ENCODE peak calls at places on chromosomes 2 and 18, in ten cellular contexts. Y is stimulated activated CD4-positive, alpha-beta T cell treated with anti-CD3 and anti-CD28 coated beads, Interleukin-4, amount 100 ng/mL, for 24 hours; E is amygdala; Z is WTC11; F is fibroblast of the conjunctiva; S is hepatocyte; C is retina; X is stimulated activated naive CD4-positive, alpha-beta T cell; I is cortex of kidney; J is renal cortical epithelial cell. R is an unnamed sample.

GRCh38 chr18:49304746-49305145 is 155.7 kb downstream of the DYM start:
- DNase-seq in Y (no peak), E (no peak), Z (no peak), F (no peak), S (no peak), C (no peak), X (no peak), I (no peak), J (no peak), R (no peak)

GRCh38 chr18:10168477-10168876 is 254.7 kb downstream of the VAPA start:
- DNase-seq in Y (no peak), E (no peak), Z (no peak), F (no peak), S (no peak), C (no peak), X (no peak), I (no peak), J (no peak), R (no peak)

GRCh38 chr2:132608222-132608795 is 61.7 kb downstream of the LYPD1 start:
- DNase-seq in Y (no peak), E (no peak), Z (no peak), F (no peak), S (no peak), C (no peak), X (no peak), I (no peak), J (no peak), R (no peak)

GRCh38 chr2:219386532-219387280 is 1.0 kb downstream of the DNPEP start:
- DNase-seq in Y (no peak), E (no peak), Z (peak; percentile 30), F (no peak), S (no peak), C (no peak), X (peak; percentile 30), I (no peak), J (no peak), R (peak; percentile 46)

GRCh38 chr18:79275461-79275860 is 120.3 kb upstream of the NFATC1 start:
- DNase-seq in Y (no peak), E (no peak), Z (no peak), F (no peak), S (no peak), C (no peak), X (no peak), I (no peak), J (no peak), R (no peak)

GRCh38 chr2:239274391-239275001 is 126.3 kb downstream of the HDAC4 start:
- DNase-seq in Y (peak; percentile 41), E (no peak), Z (no peak), F (peak; percentile 71), S (no peak), C (no peak), X (no peak), I (no peak), J (peak; percentile 43), R (peak; percentile 63)

GRCh38 chr18:61803393-61803792 is 89.4 kb downstream of the RNF152 start:
- DNase-seq in Y (no peak), E (no peak), Z (no peak), F (no peak), S (no peak), C (no peak), X (no peak), I (no peak), J (no peak), R (no peak)

GRCh38 chr2:55862269-55862668 is 61.3 kb downstream of the EFEMP1 start:
- DNase-seq in Y (no peak), E (no peak), Z (no peak), F (peak; percentile 99), S (peak; percentile 70), C (no peak), X (no peak), I (no peak), J (peak; percentile 99), R (no peak)

GRCh38 chr2:157497603-157498314 is 53.9 kb upstream of the CYTIP start:
- DNase-seq in Y (no peak), E (no peak), Z (no peak), F (peak; percentile 8), S (peak; percentile 65), C (peak; percentile 41), X (peak; percentile 53), I (no peak), J (peak; percentile 71), R (peak; percentile 41)

GRCh38 chr2:107174126-107174525 is 288.2 kb upstream of the ST6GAL2 start:
- DNase-seq in Y (no peak), E (no peak), Z (no peak), F (no peak), S (no peak), C (peak; percentile 65), X (no peak), I (no peak), J (peak; percentile 35), R (peak; percentile 67)

GRCh38 chr2:178426388-178426787 is 24.6 kb downstream of the PRKRA start:
- DNase-seq in Y (no peak), E (no peak), Z (no peak), F (no peak), S (no peak), C (no peak), X (no peak), I (no peak), J (no peak), R (no peak)

R was measured in left kidney.